ENCODE peak calls at places on chromosomes 3 and 15, in four cellular contexts. One of them, this sample, is unnamed.

GRCh38 chr3:188839187-188839695 is 332.5 kb upstream of the TPRG1 start:
- DNase-seq in mesenchymal stem cell: peak
- DNase-seq in H1: no peak
- DNase-seq in trophoblast cell: no peak
- DNase-seq in this sample: no peak

GRCh38 chr3:49377483-49377882 is 19.3 kb upstream of the GPX1 start:
- DNase-seq in mesenchymal stem cell: no peak
- DNase-seq in H1: no peak
- DNase-seq in trophoblast cell: peak
- DNase-seq in this sample: no peak

GRCh38 chr3:138213373-138214085 is 26.4 kb downstream of the ARMC8 start:
- DNase-seq in mesenchymal stem cell: no peak
- DNase-seq in trophoblast cell: no peak
- DNase-seq in H1: no peak
- DNase-seq in this sample: no peak

GRCh38 chr15:81327526-81327925 is 3.6 kb upstream of the STARD5 start:
- DNase-seq in mesenchymal stem cell: peak
- DNase-seq in trophoblast cell: no peak
- DNase-seq in H1: no peak
- DNase-seq in this sample: no peak

GRCh38 chr15:29774900-29775299 is 47.4 kb downstream of the TJP1 start:
- DNase-seq in mesenchymal stem cell: peak
- DNase-seq in H1: no peak
- DNase-seq in trophoblast cell: peak
- DNase-seq in this sample: no peak

GRCh38 chr3:117688583-117688982 is 979.0 kb downstream of the TUSC7 start:
- DNase-seq in mesenchymal stem cell: no peak
- DNase-seq in trophoblast cell: no peak
- DNase-seq in H1: no peak
- DNase-seq in this sample: no peak

GRCh38 chr3:143078883-143079282 is 40.7 kb upstream of the CHST2 start:
- DNase-seq in trophoblast cell: peak
- DNase-seq in H1: no peak
- DNase-seq in mesenchymal stem cell: peak
- DNase-seq in this sample: no peak

GRCh38 chr3:111582114-111582461 is 13.1 kb downstream of the ZBED2 start:
- DNase-seq in H1: no peak
- DNase-seq in trophoblast cell: peak
- DNase-seq in mesenchymal stem cell: peak
- DNase-seq in this sample: no peak

GRCh38 chr15:56758770-56759449 is 25.6 kb upstream of the ZNF280D start:
- DNase-seq in H1: no peak
- DNase-seq in trophoblast cell: no peak
- DNase-seq in mesenchymal stem cell: peak
- DNase-seq in this sample: no peak

GRCh38 chr3:60323651-60324050 is 927.6 kb downstream of the FHIT start:
- DNase-seq in mesenchymal stem cell: no peak
- DNase-seq in H1: no peak
- DNase-seq in trophoblast cell: peak
- DNase-seq in this sample: peak

GRCh38 chr15:75989875-75990274 is 22.3 kb downstream of the NRG4 start:
- DNase-seq in trophoblast cell: no peak
- DNase-seq in H1: no peak
- DNase-seq in mesenchymal stem cell: no peak
- DNase-seq in this sample: no peak

GRCh38 chr3:23874359-23875120 is 42.2 kb downstream of the NKIRAS1 start:
- DNase-seq in H1: no peak
- DNase-seq in trophoblast cell: peak
- DNase-seq in mesenchymal stem cell: peak
- DNase-seq in this sample: no peak

GRCh38 chr15:91572110-91572509 is 281.4 kb upstream of the SLCO3A1 start:
- DNase-seq in H1: no peak
- DNase-seq in trophoblast cell: no peak
- DNase-seq in mesenchymal stem cell: no peak
- DNase-seq in this sample: no peak

GRCh38 chr3:67605377-67605776 is 49.0 kb downstream of the SUCLG2 start:
- DNase-seq in H1: peak
- DNase-seq in mesenchymal stem cell: peak
- DNase-seq in trophoblast cell: peak
- DNase-seq in this sample: peak

GRCh38 chr3:10867384-10867783 is 51.4 kb downstream of the SLC6A11 start:
- DNase-seq in mesenchymal stem cell: no peak
- DNase-seq in H1: no peak
- DNase-seq in trophoblast cell: no peak
- DNase-seq in this sample: peak

GRCh38 chr3:171944109-171945016 is 95.0 kb upstream of the FNDC3B start:
- DNase-seq in H1: no peak
- DNase-seq in trophoblast cell: no peak
- DNase-seq in mesenchymal stem cell: peak
- DNase-seq in this sample: no peak

GRCh38 chr15:65611888-65612615 is 1.1 kb upstream of the INTS14 start:
- DNase-seq in trophoblast cell: no peak
- DNase-seq in H1: no peak
- DNase-seq in mesenchymal stem cell: no peak
- DNase-seq in this sample: peak

GRCh38 chr3:194950906-194951628 is 265.4 kb downstream of the FAM43A start:
- DNase-seq in trophoblast cell: peak
- DNase-seq in mesenchymal stem cell: no peak
- DNase-seq in H1: no peak
- DNase-seq in this sample: no peak

GRCh38 chr3:47874913-47875312 is 72.0 kb downstream of the DHX30 start:
- DNase-seq in mesenchymal stem cell: no peak
- DNase-seq in H1: no peak
- DNase-seq in trophoblast cell: no peak
- DNase-seq in this sample: no peak

GRCh38 chr15:65101418-65101890 is 13.5 kb downstream of the UBAP1L start:
- DNase-seq in H1: peak
- DNase-seq in mesenchymal stem cell: peak
- DNase-seq in trophoblast cell: peak
- DNase-seq in this sample: peak

GRCh38 chr3:24900202-24900601 is 405.6 kb upstream of the THRB start:
- DNase-seq in trophoblast cell: no peak
- DNase-seq in H1: no peak
- DNase-seq in mesenchymal stem cell: no peak
- DNase-seq in this sample: no peak

GRCh38 chr3:186319988-186320387 is 42.0 kb downstream of the DGKG start:
- DNase-seq in trophoblast cell: no peak
- DNase-seq in H1: no peak
- DNase-seq in mesenchymal stem cell: no peak
- DNase-seq in this sample: no peak

GRCh38 chr3:148809835-148810234 is 17.8 kb upstream of the CPB1 start:
- DNase-seq in H1: no peak
- DNase-seq in trophoblast cell: no peak
- DNase-seq in mesenchymal stem cell: no peak
- DNase-seq in this sample: no peak

GRCh38 chr3:30311781-30312180 is 294.6 kb upstream of the TGFBR2 start:
- DNase-seq in mesenchymal stem cell: no peak
- DNase-seq in H1: no peak
- DNase-seq in trophoblast cell: no peak
- DNase-seq in this sample: no peak

GRCh38 chr3:38582316-38582715 is 67.2 kb downstream of the SCN5A start:
- DNase-seq in trophoblast cell: no peak
- DNase-seq in H1: no peak
- DNase-seq in mesenchymal stem cell: no peak
- DNase-seq in this sample: no peak

GRCh38 chr3:167821248-167821805 is 85.8 kb downstream of the SERPINI1 start:
- DNase-seq in trophoblast cell: no peak
- DNase-seq in mesenchymal stem cell: no peak
- DNase-seq in H1: no peak
- DNase-seq in this sample: no peak

GRCh38 chr3:187850256-187851010 is 105.2 kb upstream of the BCL6 start:
- DNase-seq in mesenchymal stem cell: no peak
- DNase-seq in H1: no peak
- DNase-seq in trophoblast cell: no peak
- DNase-seq in this sample: no peak

GRCh38 chr3:43079536-43080332 is 26.1 kb downstream of the POMGNT2 start:
- DNase-seq in H1: no peak
- DNase-seq in trophoblast cell: no peak
- DNase-seq in mesenchymal stem cell: no peak
- DNase-seq in this sample: no peak

GRCh38 chr15:80309769-80310384 is 57.9 kb upstream of the CTXND1 start:
- DNase-seq in mesenchymal stem cell: peak
- DNase-seq in H1: no peak
- DNase-seq in trophoblast cell: no peak
- DNase-seq in this sample: peak

GRCh38 chr3:135915206-135915605 is 50.3 kb upstream of the PPP2R3A start:
- DNase-seq in trophoblast cell: no peak
- DNase-seq in H1: no peak
- DNase-seq in mesenchymal stem cell: no peak
- DNase-seq in this sample: no peak

GRCh38 chr3:162338514-162338913 is 841.9 kb downstream of the OTOL1 start:
- DNase-seq in mesenchymal stem cell: peak
- DNase-seq in trophoblast cell: no peak
- DNase-seq in H1: no peak
- DNase-seq in this sample: no peak

GRCh38 chr15:82314769-82315518 is 34.3 kb downstream of the GOLGA6L10 start:
- DNase-seq in H1: no peak
- DNase-seq in mesenchymal stem cell: no peak
- DNase-seq in trophoblast cell: no peak
- DNase-seq in this sample: no peak

GRCh38 chr3:58272891-58273290 is 33.2 kb upstream of the RPP14 start:
- DNase-seq in H1: no peak
- DNase-seq in mesenchymal stem cell: no peak
- DNase-seq in trophoblast cell: no peak
- DNase-seq in this sample: no peak

GRCh38 chr15:79035111-79035601 is 55.4 kb downstream of the RASGRF1 start:
- DNase-seq in trophoblast cell: no peak
- DNase-seq in H1: no peak
- DNase-seq in mesenchymal stem cell: peak
- DNase-seq in this sample: no peak

GRCh38 chr3:99620077-99620476 is 18.3 kb upstream of the COL8A1 start:
- DNase-seq in H1: no peak
- DNase-seq in mesenchymal stem cell: no peak
- DNase-seq in trophoblast cell: peak
- DNase-seq in this sample: no peak

GRCh38 chr15:71651750-71652186 is 158.6 kb upstream of the NR2E3 start:
- DNase-seq in mesenchymal stem cell: peak
- DNase-seq in trophoblast cell: peak
- DNase-seq in H1: no peak
- DNase-seq in this sample: peak

GRCh38 chr3:69809076-69809835 is 70.0 kb downstream of the MITF start:
- DNase-seq in mesenchymal stem cell: no peak
- DNase-seq in trophoblast cell: no peak
- DNase-seq in H1: no peak
- DNase-seq in this sample: no peak

GRCh38 chr15:39783244-39783820 is 691 bp upstream of the FSIP1 start:
- DNase-seq in H1: no peak
- DNase-seq in trophoblast cell: no peak
- DNase-seq in mesenchymal stem cell: peak
- DNase-seq in this sample: no peak

GRCh38 chr15:39785139-39785538 is 2.5 kb upstream of the FSIP1 start:
- DNase-seq in trophoblast cell: no peak
- DNase-seq in H1: no peak
- DNase-seq in mesenchymal stem cell: no peak
- DNase-seq in this sample: no peak

GRCh38 chr15:39784638-39785037 is 2.0 kb upstream of the FSIP1 start:
- DNase-seq in trophoblast cell: no peak
- DNase-seq in mesenchymal stem cell: no peak
- DNase-seq in H1: no peak
- DNase-seq in this sample: no peak

GRCh38 chr15:39782441-39783138 is at the start of gene FSIP1:
- DNase-seq in trophoblast cell: peak
- DNase-seq in H1: peak
- DNase-seq in mesenchymal stem cell: peak
- DNase-seq in this sample: peak

DNA sequence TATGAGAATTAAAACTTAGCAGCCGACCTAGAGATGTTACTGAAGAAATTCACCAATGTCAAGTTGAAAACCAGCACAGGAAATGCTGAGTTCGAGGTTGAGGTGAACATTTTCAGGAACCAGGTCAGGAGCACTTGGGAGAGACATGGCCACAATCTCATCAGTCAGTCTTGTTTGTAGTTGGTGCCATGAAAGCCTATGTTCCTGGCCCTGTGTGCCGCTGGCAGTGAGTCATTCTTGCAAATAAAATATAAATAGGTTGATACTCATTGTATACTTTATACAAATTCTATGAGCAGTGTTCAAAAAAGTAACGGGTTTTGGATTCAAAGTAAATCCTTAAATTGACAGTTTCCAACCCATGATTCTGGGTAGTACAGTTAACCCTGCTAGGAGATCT is 1.5 kb upstream of the FSIP1 start:
- DNase-seq in mesenchymal stem cell: peak
- DNase-seq in H1: no peak
- DNase-seq in trophoblast cell: no peak
- DNase-seq in this sample: no peak
- H3K4me3 ChIP-seq in mesenchymal stem cell: peak
- H3K4me3 ChIP-seq in H1: peak
- H3K4me3 ChIP-seq in trophoblast cell: no peak
- H3K4me3 ChIP-seq in this sample: peak

GRCh38 chr3:190618349-190619030 is 104.6 kb downstream of the IL1RAP start:
- DNase-seq in mesenchymal stem cell: no peak
- DNase-seq in H1: no peak
- DNase-seq in trophoblast cell: no peak
- DNase-seq in this sample: no peak

GRCh38 chr3:190617185-190617584 is 103.3 kb downstream of the IL1RAP start:
- DNase-seq in H1: no peak
- DNase-seq in trophoblast cell: peak
- DNase-seq in mesenchymal stem cell: no peak
- DNase-seq in this sample: peak

GRCh38 chr3:190615607-190616006 is 101.7 kb downstream of the IL1RAP start:
- DNase-seq in H1: no peak
- DNase-seq in mesenchymal stem cell: no peak
- DNase-seq in trophoblast cell: no peak
- DNase-seq in this sample: no peak

GRCh38 chr3:190614466-190615384 is 100.8 kb downstream of the IL1RAP start:
- DNase-seq in H1: no peak
- DNase-seq in mesenchymal stem cell: peak
- DNase-seq in trophoblast cell: no peak
- DNase-seq in this sample: no peak

GRCh38 chr3:190616627-190617026 is 102.7 kb downstream of the IL1RAP start:
- DNase-seq in mesenchymal stem cell: no peak
- DNase-seq in H1: no peak
- DNase-seq in trophoblast cell: peak
- DNase-seq in this sample: no peak
- H2BK12ac ChIP-seq in mesenchymal stem cell: no peak
- H2BK12ac ChIP-seq in H1: no peak
- H2BK12ac ChIP-seq in trophoblast cell: no peak
- H2BK12ac ChIP-seq in this sample: no peak

DNA sequence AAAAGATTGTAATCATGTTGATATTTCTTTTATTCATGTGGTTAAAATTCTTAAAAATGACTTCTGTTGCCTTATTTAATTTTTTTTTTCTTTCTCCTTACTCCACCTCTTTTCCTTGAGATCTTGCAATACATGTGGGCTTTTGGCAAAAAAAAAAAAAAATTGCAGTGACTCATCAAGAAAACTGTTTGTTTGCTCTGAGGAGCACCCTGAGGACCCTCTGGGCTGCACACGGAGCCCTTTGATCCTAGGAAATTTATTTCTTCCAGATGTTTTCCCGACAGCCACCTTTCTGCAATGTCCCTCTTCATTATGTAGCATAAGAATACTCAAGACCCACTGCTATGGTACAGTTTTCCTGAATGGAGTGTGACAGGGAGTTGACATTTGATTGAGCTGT is 371.7 kb downstream of the ZBTB20 start:
- DNase-seq in H1: no peak
- DNase-seq in trophoblast cell: no peak
- DNase-seq in mesenchymal stem cell: peak
- DNase-seq in this sample: no peak
- H3K4me3 ChIP-seq in H1: no peak
- H3K4me3 ChIP-seq in trophoblast cell: no peak
- H3K4me3 ChIP-seq in mesenchymal stem cell: no peak
- H3K4me3 ChIP-seq in this sample: no peak

GRCh38 chr3:125087768-125088391 is 32.1 kb upstream of the HEG1 start:
- DNase-seq in mesenchymal stem cell: peak
- DNase-seq in H1: no peak
- DNase-seq in trophoblast cell: no peak
- DNase-seq in this sample: no peak
- H2BK12ac ChIP-seq in mesenchymal stem cell: no peak
- H2BK12ac ChIP-seq in H1: no peak
- H2BK12ac ChIP-seq in trophoblast cell: no peak
- H2BK12ac ChIP-seq in this sample: no peak